ENCODE peak calls at places on chromosome 11, in four cellular contexts. H, P, X and M are unnamed samples.

GRCh38 chr11:44400431-44400830 is 90.5 kb upstream of the ALX4 start:
- DNase-seq in H (no peak), P (no peak), X (no peak), M (no peak)

GRCh38 chr11:117925198-117925925 is 3.8 kb downstream of the TMPRSS13 start:
- DNase-seq in X (no peak), P (no peak), H (peak; percentile 70), M (no peak)

GRCh38 chr11:69587454-69588081 is 53.4 kb upstream of the CCND1 start:
- DNase-seq in X (peak; percentile 81), P (no peak), H (no peak), M (no peak)

GRCh38 chr11:124719534-124719933 is 20.2 kb upstream of the NRGN start:
- DNase-seq in P (no peak), H (no peak), X (no peak), M (no peak)

GRCh38 chr11:87722756-87723599 is 452.3 kb downstream of the RAB38 start:
- DNase-seq in P (no peak), X (peak; percentile 32), H (no peak), M (peak; percentile 0)

GRCh38 chr11:34214961-34215805 is 109.8 kb downstream of the NAT10 start:
- DNase-seq in X (no peak), H (no peak), P (no peak), M (no peak)

GRCh38 chr11:95156916-95157568 is 67.4 kb downstream of the ENDOD1 start:
- DNase-seq in P (no peak), X (no peak), H (no peak), M (no peak)

GRCh38 chr11:10502065-10502680 is 38.8 kb downstream of the RNF141 start:
- DNase-seq in H (no peak), X (no peak), P (no peak), M (no peak)

GRCh38 chr11:73401217-73401923 is 25.2 kb downstream of the RELT start:
- DNase-seq in X (no peak), P (no peak), H (no peak), M (no peak)

GRCh38 chr11:45005106-45005505 is 54.4 kb upstream of the TP53I11 start:
- DNase-seq in P (no peak), X (no peak), H (no peak), M (no peak)

GRCh38 chr11:32723332-32723731 is 71.1 kb downstream of the CCDC73 start:
- DNase-seq in P (no peak), X (no peak), H (no peak), M (no peak)